ENCODE peak calls at places on chromosomes 13 and 19, in four cellular contexts. One of them, this sample, is unnamed.

GRCh38 chr13:32246468-32246867 is 68.7 kb downstream of the ZAR1L start:
- DNase-seq in HTR-8/SVneo: peak; percentile 54
- DNase-seq in nucleus accumbens: no peak
- DNase-seq in NCI-H774: no peak
- DNase-seq in this sample: peak; percentile 77

GRCh38 chr19:49486710-49487276 is 615 bp upstream of the RPL13A start:
- DNase-seq in HTR-8/SVneo: no peak
- DNase-seq in nucleus accumbens: no peak
- DNase-seq in NCI-H774: no peak
- DNase-seq in this sample: no peak

GRCh38 chr19:30968210-30968609 is 381.0 kb downstream of the TSHZ3 start:
- DNase-seq in HTR-8/SVneo: no peak
- DNase-seq in NCI-H774: no peak
- DNase-seq in nucleus accumbens: no peak
- DNase-seq in this sample: no peak

GRCh38 chr19:10112037-10112751 is 701 bp downstream of the P2RY11 start:
- DNase-seq in nucleus accumbens: no peak
- DNase-seq in HTR-8/SVneo: no peak
- DNase-seq in NCI-H774: no peak
- DNase-seq in this sample: no peak

GRCh38 chr13:58712191-58712590 is 1080.6 kb downstream of the PCDH17 start:
- DNase-seq in nucleus accumbens: no peak
- DNase-seq in HTR-8/SVneo: no peak
- DNase-seq in NCI-H774: no peak
- DNase-seq in this sample: no peak

GRCh38 chr19:19385900-19386339 is 19.6 kb upstream of the GATAD2A start:
- DNase-seq in nucleus accumbens: no peak
- DNase-seq in NCI-H774: no peak
- DNase-seq in HTR-8/SVneo: peak; percentile 27
- DNase-seq in this sample: peak; percentile 70

GRCh38 chr13:104105418-104106355 is 1039.5 kb upstream of the SLC10A2 start:
- DNase-seq in HTR-8/SVneo: no peak
- DNase-seq in NCI-H774: no peak
- DNase-seq in nucleus accumbens: no peak
- DNase-seq in this sample: no peak

GRCh38 chr19:33125929-33126388 is 6.0 kb upstream of the WDR88 start:
- DNase-seq in nucleus accumbens: no peak
- DNase-seq in NCI-H774: peak; percentile 42
- DNase-seq in HTR-8/SVneo: peak; percentile 72
- DNase-seq in this sample: peak; percentile 55

GRCh38 chr13:30743319-30744055 is 8.1 kb downstream of the ALOX5AP start:
- DNase-seq in NCI-H774: no peak
- DNase-seq in HTR-8/SVneo: peak; percentile 81
- DNase-seq in nucleus accumbens: no peak
- DNase-seq in this sample: no peak

GRCh38 chr13:72852207-72852606 is 70.3 kb downstream of the PIBF1 start:
- DNase-seq in NCI-H774: no peak
- DNase-seq in HTR-8/SVneo: no peak
- DNase-seq in nucleus accumbens: no peak
- DNase-seq in this sample: no peak

GRCh38 chr13:23372264-23372905 is 61.1 kb downstream of the SACS start:
- DNase-seq in NCI-H774: no peak
- DNase-seq in HTR-8/SVneo: no peak
- DNase-seq in nucleus accumbens: no peak
- DNase-seq in this sample: no peak

GRCh38 chr13:24691381-24691780 is 11.2 kb downstream of the ATP12A start:
- DNase-seq in HTR-8/SVneo: no peak
- DNase-seq in NCI-H774: no peak
- DNase-seq in nucleus accumbens: no peak
- DNase-seq in this sample: no peak

GRCh38 chr13:98150836-98151489 is 8.1 kb downstream of the FARP1 start:
- DNase-seq in nucleus accumbens: no peak
- DNase-seq in HTR-8/SVneo: no peak
- DNase-seq in NCI-H774: no peak
- DNase-seq in this sample: no peak

GRCh38 chr19:5537870-5538269 is 29.9 kb downstream of the TINCR start:
- DNase-seq in HTR-8/SVneo: no peak
- DNase-seq in nucleus accumbens: no peak
- DNase-seq in NCI-H774: no peak
- DNase-seq in this sample: no peak

GRCh38 chr13:83881917-83882625 is at the start of gene SLITRK1:
- DNase-seq in NCI-H774: no peak
- DNase-seq in nucleus accumbens: peak; percentile 51
- DNase-seq in HTR-8/SVneo: peak; percentile 35
- DNase-seq in this sample: peak; percentile 96

GRCh38 chr13:25901460-25902376 is 150.1 kb downstream of the SHISA2 start:
- DNase-seq in NCI-H774: no peak
- DNase-seq in HTR-8/SVneo: peak; percentile 77
- DNase-seq in nucleus accumbens: no peak
- DNase-seq in this sample: no peak

GRCh38 chr19:8545743-8546142 is 31.5 kb downstream of the MYO1F start:
- DNase-seq in HTR-8/SVneo: no peak
- DNase-seq in NCI-H774: no peak
- DNase-seq in nucleus accumbens: no peak
- DNase-seq in this sample: no peak

GRCh38 chr13:60095300-60095699 is 68.4 kb downstream of the DIAPH3 start:
- DNase-seq in nucleus accumbens: no peak
- DNase-seq in NCI-H774: no peak
- DNase-seq in HTR-8/SVneo: no peak
- DNase-seq in this sample: no peak

GRCh38 chr13:112781881-112782361 is 92.1 kb downstream of the ATP11A start:
- DNase-seq in HTR-8/SVneo: no peak
- DNase-seq in NCI-H774: no peak
- DNase-seq in nucleus accumbens: peak; percentile 22
- DNase-seq in this sample: no peak

GRCh38 chr19:39709026-39709872 is 5.0 kb downstream of the LGALS14 start:
- DNase-seq in nucleus accumbens: no peak
- DNase-seq in HTR-8/SVneo: no peak
- DNase-seq in NCI-H774: no peak
- DNase-seq in this sample: no peak

GRCh38 chr19:18771328-18772242 is 19.5 kb downstream of the COMP start:
- DNase-seq in HTR-8/SVneo: no peak
- DNase-seq in nucleus accumbens: no peak
- DNase-seq in NCI-H774: no peak
- DNase-seq in this sample: no peak

GRCh38 chr13:46684287-46685001 is 112.5 kb downstream of the ESD start:
- DNase-seq in nucleus accumbens: no peak
- DNase-seq in NCI-H774: no peak
- DNase-seq in HTR-8/SVneo: peak; percentile 4
- DNase-seq in this sample: peak; percentile 17

GRCh38 chr19:16373539-16373938 is 48.9 kb downstream of the KLF2 start:
- DNase-seq in nucleus accumbens: no peak
- DNase-seq in NCI-H774: no peak
- DNase-seq in HTR-8/SVneo: no peak
- DNase-seq in this sample: no peak

GRCh38 chr19:14405758-14406644 is 13.1 kb downstream of the DDX39A start:
- DNase-seq in HTR-8/SVneo: peak; percentile 86
- DNase-seq in nucleus accumbens: peak; percentile 75
- DNase-seq in NCI-H774: peak; percentile 89
- DNase-seq in this sample: peak; percentile 99

GRCh38 chr13:30376426-30377311 is 45.6 kb upstream of the UBE2L5 start:
- DNase-seq in HTR-8/SVneo: no peak
- DNase-seq in NCI-H774: no peak
- DNase-seq in nucleus accumbens: no peak
- DNase-seq in this sample: no peak

GRCh38 chr19:31064486-31064885 is 284.8 kb downstream of the TSHZ3 start:
- DNase-seq in nucleus accumbens: no peak
- DNase-seq in NCI-H774: no peak
- DNase-seq in HTR-8/SVneo: no peak
- DNase-seq in this sample: no peak

GRCh38 chr13:39282400-39282972 is 244.2 kb downstream of the NHLRC3 start:
- DNase-seq in NCI-H774: no peak
- DNase-seq in nucleus accumbens: no peak
- DNase-seq in HTR-8/SVneo: no peak
- DNase-seq in this sample: no peak

GRCh38 chr19:50001158-50001557 is 24.0 kb downstream of the VRK3 start:
- DNase-seq in nucleus accumbens: no peak
- DNase-seq in HTR-8/SVneo: no peak
- DNase-seq in NCI-H774: no peak
- DNase-seq in this sample: no peak

GRCh38 chr13:64958106-64958505 is 2272.0 kb downstream of the PCDH9 start:
- DNase-seq in nucleus accumbens: no peak
- DNase-seq in HTR-8/SVneo: no peak
- DNase-seq in NCI-H774: no peak
- DNase-seq in this sample: no peak

GRCh38 chr13:24671367-24672117 is 8.7 kb upstream of the ATP12A start:
- DNase-seq in nucleus accumbens: no peak
- DNase-seq in NCI-H774: no peak
- DNase-seq in HTR-8/SVneo: peak; percentile 67
- DNase-seq in this sample: peak; percentile 61

GRCh38 chr19:17947815-17948473 is 15.1 kb downstream of the CCDC124 start:
- DNase-seq in HTR-8/SVneo: peak; percentile 98
- DNase-seq in nucleus accumbens: peak; percentile 81
- DNase-seq in NCI-H774: peak; percentile 94
- DNase-seq in this sample: peak; percentile 99

This sample was measured in endothelial cell.